ENCODE peak calls at places on chromosomes 7 and 10, in ten cellular contexts. B is psoas muscle; A is ELR; F is SHP77; R is ELF-1; O is AML-193; L is endothelial cell; N is left ventricle myocardium inferior; J is CD8-positive, alpha-beta memory T cell; H is renal cortical epithelial cell. I is an unnamed sample.

GRCh38 chr7:94561841-94562514 is 52.4 kb downstream of the CASD1 start:
- DNase-seq in B (no peak), A (peak; percentile 87), F (no peak), R (no peak), O (no peak), L (no peak), N (no peak), J (no peak), H (no peak), I (peak; percentile 22)

GRCh38 chr10:97109562-97109961 is 76.2 kb downstream of the SLIT1 start:
- DNase-seq in B (no peak), A (no peak), F (peak; percentile 61), R (no peak), O (no peak), L (no peak), N (no peak), J (no peak), H (no peak), I (no peak)

GRCh38 chr7:80496586-80496985 is 15.3 kb downstream of the GNAT3 start:
- DNase-seq in B (no peak), A (no peak), F (no peak), R (no peak), O (no peak), L (no peak), N (no peak), J (no peak), H (no peak), I (no peak)

GRCh38 chr7:19119372-19119771 is 1.9 kb upstream of the TWIST1 start:
- DNase-seq in B (no peak), A (no peak), F (no peak), R (no peak), O (no peak), L (no peak), N (no peak), J (no peak), H (no peak), I (no peak)

GRCh38 chr7:100208911-100209408 is 10.8 kb upstream of the PVRIG start:
- DNase-seq in B (no peak), A (no peak), F (no peak), R (peak; percentile 12), O (no peak), L (no peak), N (no peak), J (no peak), H (peak; percentile 23), I (peak; percentile 34)

GRCh38 chr10:13741438-13741837 is 154.7 kb downstream of the PRPF18 start:
- DNase-seq in B (no peak), A (no peak), F (no peak), R (no peak), O (no peak), L (no peak), N (no peak), J (no peak), H (peak; percentile 76), I (peak; percentile 19)

GRCh38 chr7:30977222-30977621 is 13.5 kb downstream of the GHRHR start:
- DNase-seq in B (no peak), A (no peak), F (no peak), R (no peak), O (no peak), L (no peak), N (no peak), J (no peak), H (no peak), I (no peak)

GRCh38 chr10:91864099-91864498 is 45.2 kb downstream of the FGFBP3 start:
- DNase-seq in B (no peak), A (no peak), F (no peak), R (no peak), O (no peak), L (no peak), N (no peak), J (no peak), H (no peak), I (no peak)

GRCh38 chr10:72738476-72738875 is 46.5 kb downstream of the MCU start:
- DNase-seq in B (no peak), A (no peak), F (no peak), R (no peak), O (no peak), L (no peak), N (no peak), J (no peak), H (peak; percentile 16), I (no peak)

GRCh38 chr7:47751068-47751467 is 169.2 kb upstream of the TNS3 start:
- DNase-seq in B (no peak), A (no peak), F (no peak), R (no peak), O (no peak), L (no peak), N (no peak), J (no peak), H (no peak), I (no peak)

GRCh38 chr10:12438914-12439692 is 89.8 kb downstream of the CAMK1D start:
- DNase-seq in B (no peak), A (no peak), F (no peak), R (no peak), O (no peak), L (no peak), N (no peak), J (no peak), H (no peak), I (no peak)

GRCh38 chr10:11551915-11552602 is 59.4 kb downstream of the USP6NL start:
- DNase-seq in B (no peak), A (peak; percentile 97), F (no peak), R (no peak), O (peak; percentile 38), L (no peak), N (no peak), J (no peak), H (peak; percentile 95), I (peak; percentile 56)

GRCh38 chr10:29784175-29784773 is 149.5 kb upstream of the SVIL start:
- DNase-seq in B (peak; percentile 63), A (peak; percentile 100), F (peak; percentile 18), R (peak; percentile 92), O (no peak), L (peak; percentile 45), N (no peak), J (no peak), H (peak; percentile 99), I (peak; percentile 94)

GRCh38 chr10:15352818-15353217 is 18.3 kb downstream of the FAM171A1 start:
- DNase-seq in B (no peak), A (no peak), F (no peak), R (no peak), O (no peak), L (no peak), N (no peak), J (no peak), H (no peak), I (no peak)

GRCh38 chr10:108801775-108802516 is 1121.4 kb downstream of the XPNPEP1 start:
- DNase-seq in B (no peak), A (peak; percentile 86), F (no peak), R (no peak), O (no peak), L (no peak), N (no peak), J (no peak), H (peak; percentile 87), I (no peak)

I was measured in mesendoderm.